ENCODE peak calls at places on chromosomes 5 and 9, in eight cellular contexts. A, F, N, K, S, B, P and M are unnamed samples.

GRCh38 chr5:74140409-74140808 is 500.1 kb downstream of the ENC1 start:
- DNase-seq in B (no peak), S (no peak), P (no peak), F (no peak), A (no peak), N (no peak), K (no peak), M (no peak)

GRCh38 chr9:70258692-70259511 is at the start of gene SMC5:
- DNase-seq in N (peak), B (peak), F (peak), K (peak), A (peak), P (peak), S (peak), M (peak)

GRCh38 chr9:81489048-81489447 is 200.3 kb downstream of the TLE1 start:
- DNase-seq in S (no peak), B (no peak), A (no peak), K (no peak), P (no peak), F (no peak), N (no peak), M (no peak)

GRCh38 chr9:105760053-105760452 is 65.7 kb downstream of the TMEM38B start:
- DNase-seq in N (no peak), F (no peak), P (peak), K (no peak), A (no peak), S (no peak), B (no peak), M (no peak)

GRCh38 chr5:95864456-95864855 is 41.9 kb upstream of the GLRX start:
- DNase-seq in F (no peak), K (no peak), N (no peak), P (no peak), B (no peak), A (no peak), S (no peak), M (no peak)

GRCh38 chr5:42944989-42945388 is 95.1 kb downstream of the ANXA2R start:
- DNase-seq in N (no peak), S (no peak), F (no peak), A (no peak), P (peak), B (no peak), K (no peak), M (no peak)

GRCh38 chr9:12702160-12702758 is 9.1 kb downstream of the TYRP1 start:
- DNase-seq in F (no peak), P (peak), N (peak), B (peak), A (peak), K (no peak), S (no peak), M (no peak)

GRCh38 chr9:33341182-33341581 is 50.9 kb downstream of the NFX1 start:
- DNase-seq in A (no peak), S (peak), B (no peak), P (no peak), K (no peak), F (no peak), N (no peak), M (no peak)

GRCh38 chr5:179319741-179320281 is 25.4 kb downstream of the ADAMTS2 start:
- DNase-seq in B (no peak), K (no peak), S (no peak), A (no peak), P (peak), F (no peak), N (no peak), M (no peak)

GRCh38 chr9:89579741-89580395 is 24.9 kb upstream of the GADD45G start:
- DNase-seq in K (no peak), S (no peak), P (no peak), A (no peak), B (no peak), N (no peak), F (no peak), M (no peak)

GRCh38 chr5:172048539-172049101 is 42.2 kb upstream of the FBXW11 start:
- DNase-seq in N (no peak), P (peak), K (no peak), S (no peak), F (no peak), B (no peak), A (no peak), M (no peak)

GRCh38 chr9:137435381-137435891 is 5.7 kb downstream of the ENTPD8 start:
- DNase-seq in F (no peak), K (no peak), S (no peak), P (no peak), N (no peak), A (no peak), B (no peak), M (no peak)

GRCh38 chr5:16819522-16820167 is 116.4 kb downstream of the MYO10 start:
- DNase-seq in P (peak), B (no peak), K (no peak), S (no peak), N (no peak), F (no peak), A (no peak), M (no peak)

GRCh38 chr5:1380011-1380817 is 35.3 kb upstream of the CLPTM1L start:
- DNase-seq in B (peak), N (peak), S (no peak), A (peak), F (peak), P (no peak), K (peak), M (peak)

GRCh38 chr5:105475401-105475800 is 1912.8 kb upstream of the NUDT12 start:
- DNase-seq in F (no peak), S (no peak), B (peak), A (no peak), N (no peak), P (no peak), K (no peak), M (no peak)

GRCh38 chr9:2126331-2126789 is 111.2 kb downstream of the SMARCA2 start:
- DNase-seq in S (no peak), K (no peak), B (no peak), P (no peak), A (peak), N (no peak), F (no peak), M (no peak)

GRCh38 chr9:71795097-71795807 is 26.9 kb upstream of the CEMIP2 start:
- DNase-seq in A (no peak), B (no peak), S (no peak), P (no peak), F (peak), N (no peak), K (no peak), M (peak)

GRCh38 chr5:17990168-17990567 is 355.9 kb downstream of the TAF11L14 start:
- DNase-seq in B (no peak), K (no peak), A (no peak), N (no peak), P (no peak), F (no peak), S (no peak), M (no peak)